ENCODE peak calls at places on chromosomes 12 and 14, in six cellular contexts. R is PC-3, V is upper lobe of right lung, M is heart right ventricle, B is neural progenitor cell, J is DND-41. N is an unnamed sample. For H3K9me3, the result is how much of the 10 kb centered on the place peaks cover.

GRCh38 chr12:110234197-110235154 is 46.6 kb upstream of the ATP2A2 start:
- DNase-seq in R (no peak), V (no peak), M (no peak), B (no peak), J (no peak), N (no peak)

GRCh38 chr12:49225551-49226166 is 36.8 kb upstream of the TUBA1A start:
- DNase-seq in R (peak), V (peak), M (no peak), B (no peak), J (no peak), N (no peak)

GRCh38 chr14:54182419-54183040 is 214.3 kb upstream of the CDKN3 start:
- DNase-seq in R (peak), V (no peak), M (no peak), B (no peak), J (no peak), N (no peak)

GRCh38 chr14:29637406-29637805 is 290.2 kb downstream of the PRKD1 start:
- DNase-seq in R (peak), V (no peak), M (peak), B (no peak), J (no peak), N (no peak)

GRCh38 chr12:117064596-117064995 is 34.6 kb downstream of the TESC start:
- DNase-seq in R (no peak), V (no peak), M (no peak), B (no peak), J (no peak), N (no peak)

GRCh38 chr12:4082809-4083447 is 190.6 kb upstream of the CCND2 start:
- DNase-seq in R (no peak), V (no peak), M (no peak), B (no peak), J (no peak), N (no peak)

GRCh38 chr12:30585877-30586276 is 109.8 kb downstream of the IPO8 start:
- DNase-seq in R (no peak), V (no peak), M (no peak), B (no peak), J (no peak), N (no peak)

GRCh38 chr12:93089805-93090569 is 160.9 kb upstream of the EEA1 start:
- DNase-seq in R (peak), V (no peak), M (no peak), B (no peak), J (no peak), N (no peak)

GRCh38 chr12:70366581-70367267 is 634 bp downstream of the KCNMB4 start:
- DNase-seq in R (peak), V (peak), M (peak), B (peak), J (peak), N (peak)

GRCh38 chr14:103836976-103837725 is 10.2 kb downstream of the PPP1R13B start:
- DNase-seq in R (no peak), V (peak), M (no peak), B (no peak), J (no peak), N (no peak)

GRCh38 chr12:126093911-126094310 is 1028.7 kb downstream of the AACS start:
- DNase-seq in R (peak), V (no peak), M (no peak), B (peak), J (no peak), N (no peak)

GRCh38 chr12:75684678-75685620 is 173.5 kb upstream of the KRR1 start:
- DNase-seq in R (no peak), V (no peak), M (no peak), B (no peak), J (no peak), N (no peak)

GRCh38 chr14:56805992-56806737 is 4.1 kb downstream of the OTX2 start:
- DNase-seq in R (no peak), V (no peak), M (no peak), B (peak), J (no peak), N (no peak)

GRCh38 chr12:112121780-112122565 is 3.4 kb upstream of the TRAFD1 start:
- DNase-seq in R (peak), V (peak), M (peak), B (no peak), J (no peak), N (no peak)

GRCh38 chr14:59311723-59312122 is 123.3 kb downstream of the DAAM1 start:
- DNase-seq in R (no peak), V (no peak), M (no peak), B (no peak), J (no peak), N (no peak)

GRCh38 chr12:54989829-54990228 is 5.3 kb upstream of the TESPA1 start:
- DNase-seq in R (no peak), V (no peak), M (no peak), B (no peak), J (no peak), N (no peak)

GRCh38 chr14:63857467-63858030 is 4.7 kb downstream of the SYNE2 start:
- DNase-seq in R (peak), V (no peak), M (no peak), B (no peak), J (no peak), N (no peak)

GRCh38 chr14:81366259-81366658 is 33.9 kb downstream of the STON2 start:
- DNase-seq in R (peak), V (no peak), M (no peak), B (peak), J (no peak), N (no peak)

GRCh38 chr14:102777711-102778615 is 714 bp downstream of the TRAF3 start:
- DNase-seq in R (peak), V (peak), M (no peak), B (peak), J (peak), N (peak)

GRCh38 chr14:104436047-104436531 is 143.5 kb upstream of the C14orf180 start:
- DNase-seq in R (no peak), V (peak), M (peak), B (no peak), J (no peak), N (no peak)

GRCh38 chr12:56221233-56221756 is 427 bp downstream of the RNF41 start:
- DNase-seq in R (peak), V (peak), M (peak), B (peak), J (no peak), N (no peak)

GRCh38 chr14:34615507-34615906 is 14.4 kb downstream of the SNX6 start:
- DNase-seq in R (no peak), V (peak), M (no peak), B (no peak), J (no peak), N (no peak)

GRCh38 chr14:77278461-77279230 is 7.6 kb upstream of the NGB start:
- DNase-seq in R (no peak), V (no peak), M (no peak), B (no peak), J (no peak), N (no peak)

GRCh38 chr14:69828372-69828771 is 31.3 kb upstream of the SLC10A1 start:
- DNase-seq in R (no peak), V (no peak), M (no peak), B (no peak), J (no peak), N (no peak)

GRCh38 chr12:120710805-120711296 is 593 bp downstream of the UNC119B start:
- DNase-seq in R (no peak), V (peak), M (peak), B (peak), J (peak), N (peak)

GRCh38 chr14:106579084-106579483 is 1052.7 kb downstream of the TMEM121 start:
- DNase-seq in R (no peak), V (no peak), M (no peak), B (no peak), J (no peak), N (no peak)
- H3K9me3 ChIP-seq in R (under half), V (under half), M (under half), B (under half), J (under half), N (under half)

GRCh38 chr12:132346496-132347470 is 17.4 kb upstream of the GALNT9 start:
- DNase-seq in R (no peak), V (no peak), M (no peak), B (no peak), J (no peak), N (no peak)
- H3K9me3 ChIP-seq in R (under half), V (under half), M (under half), B (under half), J (under half), N (under half)

GRCh38 chr12:130644566-130644965 is 71.5 kb downstream of the RIMBP2 start:
- DNase-seq in R (no peak), V (no peak), M (no peak), B (no peak), J (no peak), N (no peak)
- H3K9me3 ChIP-seq in R (under half), V (under half), M (under half), B (under half), J (under half), N (under half)

GRCh38 chr14:84825481-84825880 is 704.5 kb upstream of the FLRT2 start:
- DNase-seq in R (peak), V (no peak), M (no peak), B (no peak), J (no peak), N (no peak)
- H3K9me3 ChIP-seq in R (under half), V (under half), M (under half), B (under half), J (under half), N (under half)

DNA sequence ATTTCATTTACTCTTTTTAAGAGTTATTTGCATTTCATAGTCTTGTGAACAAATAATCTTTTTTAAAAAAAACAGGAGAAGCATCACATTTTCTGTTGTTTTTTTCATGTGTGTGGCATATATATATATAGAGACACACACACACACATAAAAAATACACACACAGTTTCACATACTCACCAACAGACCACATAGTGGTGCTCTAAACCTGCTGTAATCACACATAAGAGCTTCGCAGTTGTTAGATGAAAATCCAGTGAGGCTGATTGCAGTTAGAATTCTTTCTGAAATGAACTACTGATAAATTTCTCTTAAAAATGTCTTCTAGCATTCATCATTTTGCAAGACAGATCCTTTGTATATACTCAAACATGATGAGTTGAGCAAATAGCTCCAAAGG is 434.2 kb upstream of the STXBP6 start:
- DNase-seq in R (no peak), V (no peak), M (no peak), B (no peak), J (no peak), N (no peak)
- H3K9me3 ChIP-seq in R (under half), V (under half), M (under half), B (under half), J (under half), N (under half)

GRCh38 chr14:32779845-32780244 is 158.8 kb upstream of the NPAS3 start:
- DNase-seq in R (no peak), V (no peak), M (no peak), B (no peak), J (no peak), N (no peak)

GRCh38 chr14:32785585-32785984 is 153.1 kb upstream of the NPAS3 start:
- DNase-seq in R (no peak), V (no peak), M (no peak), B (no peak), J (no peak), N (no peak)

DNA sequence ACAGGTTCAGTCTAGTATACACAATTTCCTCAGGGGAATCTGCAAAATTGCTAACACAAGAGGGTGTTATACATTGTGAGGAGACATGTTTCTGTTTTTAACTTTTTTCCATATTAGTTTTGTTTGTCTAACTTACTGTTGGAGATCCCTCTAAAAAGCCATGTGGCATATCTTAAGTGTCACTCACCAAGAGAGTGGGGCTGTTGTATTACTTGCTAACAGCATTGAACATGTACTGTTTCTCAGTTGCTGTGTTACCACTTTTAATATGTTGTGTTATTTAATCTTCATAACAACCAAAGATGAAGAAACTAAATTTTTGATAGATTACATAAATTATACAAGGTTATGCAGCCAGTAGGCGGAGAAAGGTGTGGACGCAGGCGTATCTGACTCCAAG is 154.3 kb upstream of the NPAS3 start:
- DNase-seq in R (no peak), V (no peak), M (no peak), B (no peak), J (no peak), N (no peak)
- H3K9me3 ChIP-seq in R (under half), V (under half), M (under half), B (under half), J (under half), N (under half)

N was measured in T-helper 17 cell.